ENCODE peak calls at places on chromosomes 16 and 17, in ten cellular contexts. G is CD4-positive, CD25-positive, alpha-beta regulatory T cell; K is stimulated activated naive CD8-positive, alpha-beta T cell treated with anti-CD3 and anti-CD28 coated beads, Interleukin-15, amount 100 ng/mL, for 72 hours; Y is T-helper 2 cell; S is Jurkat, Clone E6-1; T is myocyte; Z is RPMI8226; R is EL; E is M059J; J is GM23248. M is an unnamed sample.

GRCh38 chr17:39144414-39144813 is 7.0 kb downstream of the PLXDC1 start:
- DNase-seq in J (peak), S (no peak), R (peak), E (peak), Z (peak), T (peak), K (no peak), Y (no peak), G (no peak), M (no peak)

GRCh38 chr17:15649861-15650391 is 30.4 kb upstream of the FBXW10B start:
- DNase-seq in S (no peak), T (peak), R (peak), Y (no peak), Z (no peak), K (no peak), J (peak), G (no peak), E (peak), M (no peak)

GRCh38 chr17:63751806-63752205 is 10.2 kb upstream of the STRADA start:
- DNase-seq in T (no peak), G (peak), Z (no peak), S (no peak), K (no peak), R (no peak), E (no peak), Y (no peak), J (no peak), M (no peak)

GRCh38 chr17:63124536-63124935 is 158.5 kb downstream of the TANC2 start:
- DNase-seq in E (no peak), Y (no peak), J (no peak), T (no peak), K (no peak), G (no peak), S (no peak), Z (no peak), R (no peak), M (no peak)

GRCh38 chr17:43591750-43592562 is 45.8 kb upstream of the ETV4 start:
- DNase-seq in R (peak), G (no peak), K (no peak), Z (no peak), E (peak), J (peak), S (no peak), T (peak), Y (no peak), M (no peak)

GRCh38 chr17:13562271-13562800 is 39.4 kb downstream of the HS3ST3A1 start:
- DNase-seq in E (peak), K (no peak), G (no peak), Z (no peak), Y (no peak), T (no peak), S (no peak), R (peak), J (peak), M (no peak)

GRCh38 chr17:78019367-78019975 is 61.0 kb downstream of the TNRC6C start:
- DNase-seq in E (peak), T (peak), S (peak), Z (peak), Y (no peak), G (peak), R (peak), J (peak), K (no peak), M (no peak)

GRCh38 chr17:78338860-78339259 is 21.0 kb downstream of the SOCS3 start:
- DNase-seq in Y (no peak), Z (peak), T (no peak), E (no peak), R (no peak), G (peak), K (no peak), J (no peak), S (no peak), M (no peak)

GRCh38 chr16:11597268-11597690 is 10.6 kb upstream of the LITAF start:
- DNase-seq in Z (no peak), G (no peak), R (peak), J (peak), T (no peak), K (no peak), Y (no peak), E (peak), S (no peak), M (no peak)

GRCh38 chr17:40311575-40311974 is 2.6 kb downstream of the RARA start:
- DNase-seq in K (no peak), R (peak), Z (peak), E (peak), J (peak), G (no peak), Y (no peak), S (no peak), T (peak), M (no peak)

GRCh38 chr16:85679870-85680269 is 8.9 kb downstream of the GINS2 start:
- DNase-seq in Z (no peak), S (no peak), G (no peak), K (no peak), J (no peak), R (no peak), Y (no peak), T (no peak), E (no peak), M (no peak)

GRCh38 chr17:78665952-78666920 is 89.0 kb upstream of the DNAH17 start:
- DNase-seq in E (peak), S (peak), T (peak), K (peak), J (peak), G (peak), Y (peak), R (peak), Z (no peak), M (peak)

GRCh38 chr16:85524630-85525463 is 88.3 kb upstream of the GSE1 start:
- DNase-seq in R (no peak), E (peak), J (no peak), K (no peak), S (no peak), T (peak), G (no peak), Y (no peak), Z (no peak), M (no peak)

GRCh38 chr17:78314683-78315354 is 45.1 kb downstream of the SOCS3 start:
- DNase-seq in E (no peak), Y (no peak), G (no peak), J (no peak), K (no peak), S (no peak), T (no peak), Z (no peak), R (no peak), M (no peak)

GRCh38 chr17:83004791-83005380 is 74.5 kb upstream of the METRNL start:
- DNase-seq in Z (no peak), S (no peak), Y (no peak), T (no peak), R (no peak), G (no peak), E (no peak), J (no peak), K (no peak), M (no peak)

GRCh38 chr16:58511933-58512815 is 3.1 kb upstream of the SETD6 start:
- DNase-seq in E (peak), K (peak), G (peak), R (peak), Y (peak), T (peak), J (peak), Z (peak), S (peak), M (peak)

M was measured in DND-41.